ENCODE peak calls at places on chromosome 15, in five cellular contexts. B is heart left ventricle, G is colonic mucosa, W is uterus, T is MM.1S. Y is an unnamed sample. For H3K9me3, the result is how much of the 10 kb centered on the place peaks cover.

GRCh38 chr15:78076231-78077052 is 1.1 kb downstream of the TBC1D2B start:
- DNase-seq in B (no peak), G (no peak), W (no peak), T (no peak), Y (no peak)

GRCh38 chr15:90864507-90864906 is 3.9 kb upstream of the FURIN start:
- DNase-seq in B (no peak), G (no peak), W (no peak), T (no peak), Y (no peak)

GRCh38 chr15:78455749-78456148 is 17.7 kb downstream of the IREB2 start:
- DNase-seq in B (peak), G (no peak), W (no peak), T (no peak), Y (no peak)

GRCh38 chr15:62753518-62754221 is 288.9 kb upstream of the TPM1 start:
- DNase-seq in B (no peak), G (no peak), W (no peak), T (no peak), Y (no peak)

GRCh38 chr15:65189102-65189740 is 4.1 kb upstream of the CLPX start:
- DNase-seq in B (no peak), G (peak), W (peak), T (peak), Y (no peak)

GRCh38 chr15:37133619-37134018 is 33.3 kb upstream of the MEIS2 start:
- DNase-seq in B (no peak), G (no peak), W (no peak), T (no peak), Y (no peak)

GRCh38 chr15:45114076-45114750 is at the start of the genes DUOX2 and DUOXA2:
- DNase-seq in B (no peak), G (peak), W (no peak), T (peak), Y (no peak)

GRCh38 chr15:39599871-39600270 is 19.0 kb downstream of the THBS1 start:
- DNase-seq in B (no peak), G (no peak), W (no peak), T (no peak), Y (no peak)

GRCh38 chr15:48796930-48797329 is 13.9 kb downstream of the CEP152 start:
- DNase-seq in B (no peak), G (no peak), W (no peak), T (no peak), Y (no peak)

GRCh38 chr15:57334257-57334656 is 42.0 kb upstream of the CGNL1 start:
- DNase-seq in B (no peak), G (no peak), W (peak), T (no peak), Y (peak)

GRCh38 chr15:65085990-65086679 is 9.6 kb downstream of the KBTBD13 start:
- DNase-seq in B (no peak), G (peak), W (no peak), T (peak), Y (no peak)

GRCh38 chr15:47466357-47466756 is 250.9 kb upstream of the SEMA6D start:
- DNase-seq in B (no peak), G (no peak), W (no peak), T (no peak), Y (no peak)

GRCh38 chr15:89408512-89409183 is 74.0 kb upstream of the POLG start:
- DNase-seq in B (no peak), G (no peak), W (no peak), T (no peak), Y (no peak)

GRCh38 chr15:65044724-65045481 is at the start of gene SLC51B:
- DNase-seq in B (peak), G (peak), W (no peak), T (no peak), Y (peak)

GRCh38 chr15:31397851-31398661 is 71.4 kb downstream of the KLF13 start:
- DNase-seq in B (peak), G (peak), W (no peak), T (no peak), Y (peak)

GRCh38 chr15:89397653-89398023 is 63.0 kb upstream of the POLG start:
- DNase-seq in B (no peak), G (no peak), W (no peak), T (no peak), Y (no peak)

GRCh38 chr15:34133511-34133910 is 31.6 kb downstream of the PGBD4 start:
- DNase-seq in B (no peak), G (no peak), W (no peak), T (no peak), Y (no peak)

GRCh38 chr15:42137461-42138261 is 18.8 kb downstream of the PLA2G4F start:
- DNase-seq in B (no peak), G (peak), W (no peak), T (peak), Y (peak)
- TF ChIP-seq CTCF in B (peak), G (peak), W (peak), T (peak), Y (peak)

GRCh38 chr15:25175033-25175788 is 220.4 kb downstream of the SNRPN start:
- DNase-seq in B (peak), G (no peak), W (peak), T (no peak), Y (peak)

GRCh38 chr15:25176616-25176923 is 221.8 kb downstream of the SNRPN start:
- DNase-seq in B (peak), G (no peak), W (no peak), T (no peak), Y (peak)

GRCh38 chr15:25177955-25178801 is 223.4 kb downstream of the SNRPN start:
- DNase-seq in B (peak), G (peak), W (peak), T (no peak), Y (peak)

GRCh38 chr15:25176991-25177954 is 222.5 kb downstream of the SNRPN start:
- DNase-seq in B (peak), G (peak), W (peak), T (no peak), Y (peak)

DNA sequence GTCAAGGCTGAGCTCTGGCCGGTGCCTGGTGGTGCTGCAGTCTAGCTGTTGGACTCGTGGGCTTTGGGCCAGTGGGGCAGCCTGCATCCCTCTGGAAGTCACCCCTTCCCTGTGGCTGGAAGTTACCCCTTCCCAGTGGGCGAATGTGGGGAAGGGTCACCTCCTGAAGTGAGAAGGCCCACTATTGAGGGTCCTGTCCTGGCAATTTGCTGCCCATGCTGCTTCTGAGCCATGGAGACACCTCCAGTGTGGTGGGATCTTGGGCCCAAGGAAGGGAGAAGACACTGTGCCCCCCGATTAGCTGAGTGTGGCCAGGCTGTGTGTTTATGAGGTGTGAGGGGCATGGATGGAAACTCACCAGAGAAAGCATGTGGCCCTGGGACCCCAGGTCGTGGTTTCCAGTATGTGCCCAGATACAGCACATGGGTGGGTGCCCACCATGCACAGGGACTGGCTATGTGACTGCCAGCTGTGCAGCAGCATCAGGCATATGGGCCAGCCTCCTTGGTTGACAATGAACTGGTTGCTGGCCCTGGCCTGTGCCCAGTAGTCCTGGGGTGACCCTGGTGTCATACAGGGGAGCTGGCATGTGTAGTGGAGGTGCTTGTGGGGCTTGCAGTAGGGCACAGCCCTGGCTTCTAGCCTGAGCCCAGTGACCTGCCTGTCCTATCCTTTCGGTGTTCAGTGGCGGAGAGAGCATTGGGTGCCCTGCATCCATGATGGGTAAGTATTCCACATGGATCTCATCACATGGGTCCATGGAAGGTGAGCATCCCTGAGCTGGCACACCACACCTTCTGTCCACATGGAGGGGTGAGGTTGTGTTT is 221.2 kb downstream of the SNRPN start:
- DNase-seq in B (peak), G (peak), W (peak), T (no peak), Y (peak)
- H3K9me3 ChIP-seq in B (under half), G (under half), W (under half), T (under half), Y (half or more)

DNA sequence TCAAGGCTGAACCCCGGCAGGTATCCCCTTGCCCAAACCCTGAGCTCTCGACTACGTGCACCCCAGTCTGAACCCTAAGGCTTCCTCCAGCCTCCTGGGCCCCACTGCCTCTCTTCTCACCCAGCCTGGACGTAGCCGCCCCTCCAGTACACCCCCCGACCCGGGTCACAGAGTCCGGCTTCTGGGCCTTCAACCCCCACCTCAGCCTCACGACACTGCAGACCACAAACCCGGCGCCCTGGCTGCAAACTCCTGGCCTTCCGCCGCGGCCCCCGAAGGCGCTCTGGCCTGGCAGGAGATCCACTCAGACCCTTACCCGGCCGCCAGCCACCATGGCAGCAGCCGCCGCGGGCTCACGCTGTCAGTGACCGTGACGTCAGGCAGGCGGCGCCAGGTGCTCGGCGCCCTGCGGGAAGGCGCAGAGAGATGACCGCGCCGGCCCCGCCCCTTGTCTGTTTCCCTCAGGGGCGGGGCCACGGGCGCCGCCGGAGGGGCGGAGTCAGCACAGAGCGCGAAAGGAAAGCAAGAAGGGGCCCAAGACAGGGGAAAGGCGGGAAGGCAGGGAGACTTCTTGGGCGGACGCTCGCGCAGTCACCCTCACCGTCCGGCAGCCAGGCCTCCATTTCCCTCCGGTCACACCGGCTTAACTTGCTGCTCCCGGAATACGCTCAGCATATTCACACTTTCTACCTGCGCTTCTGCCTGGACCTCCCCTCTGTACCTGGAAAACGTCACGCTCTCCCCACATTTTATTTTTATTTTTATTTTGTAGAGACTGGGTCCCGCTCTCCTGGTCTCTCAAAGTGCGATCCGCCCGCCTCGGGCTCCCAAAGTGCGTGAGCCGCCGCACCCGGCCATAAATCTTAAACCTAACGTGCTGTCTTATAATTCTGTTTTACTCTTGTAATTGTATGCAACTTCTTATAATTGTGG is at the start of gene RMDN3:
- DNase-seq in B (peak), G (peak), W (peak), T (peak), Y (peak)
- TF ChIP-seq CTCF in B (no peak), G (no peak), W (no peak), T (no peak), Y (peak)

DNA sequence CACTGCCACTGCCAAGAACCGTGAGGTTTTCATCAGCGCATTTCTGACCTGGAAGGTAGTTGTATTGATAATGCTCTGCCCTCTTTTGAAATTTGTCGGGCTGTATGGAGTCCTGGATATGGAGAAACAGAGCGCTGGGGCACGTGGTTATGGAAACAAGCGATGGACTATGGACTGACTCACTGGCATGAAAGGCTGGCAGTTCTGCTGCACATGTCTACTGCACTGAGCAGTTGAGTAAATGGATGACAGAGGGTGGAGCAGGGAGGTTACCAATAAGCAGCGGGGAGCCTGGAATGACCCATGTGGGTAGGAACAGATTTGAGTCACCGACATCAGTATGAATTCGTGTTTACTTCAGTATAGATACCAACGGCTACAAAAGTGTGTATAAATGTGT is 429.5 kb downstream of the OCA2 start:
- DNase-seq in B (no peak), G (no peak), W (no peak), T (no peak), Y (no peak)
- H3K9me3 ChIP-seq in B (under half), G (under half), W (under half), T (under half), Y (under half)

GRCh38 chr15:80367094-80367493 is 37.1 kb upstream of the ARNT2 start:
- DNase-seq in B (no peak), G (no peak), W (no peak), T (no peak), Y (no peak)
- TF ChIP-seq CTCF in B (no peak), G (no peak), W (no peak), T (peak), Y (no peak)

DNA sequence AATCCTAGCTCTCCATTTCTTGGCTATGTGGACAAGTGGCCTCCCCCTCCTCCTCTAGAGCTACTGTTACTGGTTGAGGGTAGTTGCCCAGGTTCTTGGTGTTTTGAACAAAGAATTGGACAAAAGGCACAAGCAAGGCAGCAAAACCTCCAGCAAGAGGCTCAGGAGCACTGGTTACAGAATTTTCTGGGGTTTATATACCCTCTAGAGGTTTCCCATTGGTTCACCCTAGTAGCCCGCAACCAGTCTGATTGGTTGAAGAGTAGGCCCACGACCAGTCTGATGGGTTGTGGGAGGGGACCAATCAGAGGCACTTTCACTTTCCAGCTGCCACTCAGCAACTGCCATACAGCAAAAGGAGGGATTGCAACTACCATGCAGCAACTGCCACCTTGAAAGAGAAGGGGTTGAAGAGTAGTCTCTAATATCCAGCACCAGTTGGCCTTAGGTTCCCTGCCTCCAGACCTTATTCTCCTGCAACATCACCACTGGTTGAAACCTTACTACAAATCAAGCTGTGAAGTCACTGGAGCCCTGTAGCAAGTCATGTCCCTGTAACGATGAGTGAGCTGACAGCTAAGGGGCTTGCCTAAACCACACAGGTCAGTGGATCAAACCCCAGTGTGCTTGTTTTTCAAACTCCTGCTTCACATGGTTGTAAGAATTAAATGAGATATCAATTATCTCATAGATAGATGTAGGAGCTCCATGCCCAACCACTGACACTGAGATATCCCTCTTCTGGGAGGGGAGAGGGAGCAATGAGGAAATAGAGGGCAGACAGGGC is 2.9 kb upstream of the C15orf39 start:
- DNase-seq in B (no peak), G (no peak), W (no peak), T (peak), Y (no peak)
- H3K9me3 ChIP-seq in B (under half), G (under half), W (under half), T (under half), Y (under half)

GRCh38 chr15:96896766-96897165 is 566.3 kb downstream of the NR2F2 start:
- DNase-seq in B (no peak), G (no peak), W (no peak), T (no peak), Y (no peak)

GRCh38 chr15:96888764-96889163 is 558.3 kb downstream of the NR2F2 start:
- DNase-seq in B (no peak), G (no peak), W (peak), T (no peak), Y (no peak)

GRCh38 chr15:96889734-96890480 is 559.4 kb downstream of the NR2F2 start:
- DNase-seq in B (no peak), G (no peak), W (peak), T (peak), Y (no peak)

GRCh38 chr15:96894669-96895068 is 564.2 kb downstream of the NR2F2 start:
- DNase-seq in B (no peak), G (no peak), W (no peak), T (no peak), Y (no peak)

GRCh38 chr15:96893159-96893906 is 562.8 kb downstream of the NR2F2 start:
- DNase-seq in B (no peak), G (no peak), W (peak), T (peak), Y (no peak)
- TF ChIP-seq CTCF in B (peak), G (no peak), W (peak), T (peak), Y (no peak)

Y was measured in lung.